ENCODE peak calls at places on chromosomes 3 and 15, in four cellular contexts. Q is HCT116, W is SK-N-SH, M is HepG2. A is an unnamed sample.

GRCh38 chr3:180277036-180277435 is 240.3 kb upstream of the PEX5L start:
- DNase-seq in Q (no peak), W (no peak), M (peak; percentile 4), A (no peak)

GRCh38 chr3:123785602-123786001 is 98.5 kb downstream of the MYLK start:
- DNase-seq in Q (no peak), W (no peak), M (no peak), A (no peak)

GRCh38 chr3:66312039-66312438 is 91.2 kb downstream of the SLC25A26 start:
- DNase-seq in Q (no peak), W (no peak), M (no peak), A (no peak)

GRCh38 chr3:57951106-57951882 is 56.9 kb upstream of the FLNB start:
- DNase-seq in Q (peak; percentile 33), W (peak; percentile 44), M (peak; percentile 62), A (no peak)

GRCh38 chr15:67240235-67241131 is 14.0 kb downstream of the AAGAB start:
- DNase-seq in Q (peak; percentile 21), W (peak; percentile 57), M (peak; percentile 13), A (no peak)

GRCh38 chr3:20622304-20622703 is 436.3 kb upstream of the SGO1 start:
- DNase-seq in Q (no peak), W (no peak), M (no peak), A (no peak)

GRCh38 chr15:34783471-34783870 is 11.9 kb downstream of the ACTC1 start:
- DNase-seq in Q (no peak), W (no peak), M (no peak), A (no peak)

GRCh38 chr3:122458992-122459391 is 43.1 kb upstream of the WDR5B start:
- DNase-seq in Q (peak; percentile 23), W (no peak), M (no peak), A (peak; percentile 56)

GRCh38 chr3:183038221-183038620 is 57.9 kb upstream of the DCUN1D1 start:
- DNase-seq in Q (no peak), W (no peak), M (no peak), A (no peak)

GRCh38 chr3:177358085-177358967 is 161.0 kb upstream of the TBL1XR1 start:
- DNase-seq in Q (peak; percentile 89), W (peak; percentile 54), M (peak; percentile 97), A (no peak)

GRCh38 chr3:126711361-126711760 is 7.3 kb downstream of the CHCHD6 start:
- DNase-seq in Q (no peak), W (no peak), M (no peak), A (no peak)

GRCh38 chr3:19363071-19363470 is 214.8 kb downstream of the KCNH8 start:
- DNase-seq in Q (no peak), W (no peak), M (no peak), A (no peak)

GRCh38 chr3:14124223-14124614 is 451 bp downstream of the CHCHD4 start:
- DNase-seq in Q (no peak), W (peak; percentile 77), M (peak; percentile 60), A (no peak)

GRCh38 chr3:196207159-196207832 is 3.9 kb downstream of the ZDHHC19 start:
- DNase-seq in Q (no peak), W (peak; percentile 98), M (no peak), A (no peak)

GRCh38 chr3:159884661-159885402 is 103.8 kb upstream of the IL12A start:
- DNase-seq in Q (no peak), W (peak; percentile 52), M (peak; percentile 9), A (peak; percentile 30)

GRCh38 chr15:78921940-78922339 is 22.9 kb downstream of the CTSH start:
- DNase-seq in Q (no peak), W (no peak), M (no peak), A (no peak)

GRCh38 chr3:45026957-45027356 is 854 bp downstream of the CLEC3B start:
- DNase-seq in Q (no peak), W (no peak), M (peak; percentile 4), A (no peak)

GRCh38 chr15:43518073-43518761 is 809 bp downstream of the MAP1A start:
- DNase-seq in Q (no peak), W (peak; percentile 70), M (no peak), A (no peak)

GRCh38 chr3:15797600-15798303 is at the start of gene ANKRD28:
- DNase-seq in Q (peak; percentile 86), W (peak; percentile 13), M (peak; percentile 58), A (no peak)

GRCh38 chr3:169112153-169112892 is 551.2 kb downstream of the MECOM start:
- DNase-seq in Q (peak; percentile 6), W (no peak), M (peak; percentile 50), A (no peak)

GRCh38 chr3:49747792-49748480 is 24.2 kb upstream of the GMPPB start:
- DNase-seq in Q (no peak), W (no peak), M (peak; percentile 57), A (no peak)

GRCh38 chr3:25453521-25454410 is 25.7 kb downstream of the RARB start:
- DNase-seq in Q (no peak), W (peak; percentile 29), M (no peak), A (peak; percentile 84)

GRCh38 chr15:92449476-92449875 is 55.8 kb downstream of the ST8SIA2 start:
- DNase-seq in Q (no peak), W (no peak), M (no peak), A (no peak)

GRCh38 chr3:56321892-56322291 is 146.4 kb downstream of the ERC2 start:
- DNase-seq in Q (no peak), W (no peak), M (no peak), A (no peak)

GRCh38 chr15:97234841-97235240 is 725.7 kb upstream of the ARRDC4 start:
- DNase-seq in Q (no peak), W (no peak), M (no peak), A (no peak)

DNA sequence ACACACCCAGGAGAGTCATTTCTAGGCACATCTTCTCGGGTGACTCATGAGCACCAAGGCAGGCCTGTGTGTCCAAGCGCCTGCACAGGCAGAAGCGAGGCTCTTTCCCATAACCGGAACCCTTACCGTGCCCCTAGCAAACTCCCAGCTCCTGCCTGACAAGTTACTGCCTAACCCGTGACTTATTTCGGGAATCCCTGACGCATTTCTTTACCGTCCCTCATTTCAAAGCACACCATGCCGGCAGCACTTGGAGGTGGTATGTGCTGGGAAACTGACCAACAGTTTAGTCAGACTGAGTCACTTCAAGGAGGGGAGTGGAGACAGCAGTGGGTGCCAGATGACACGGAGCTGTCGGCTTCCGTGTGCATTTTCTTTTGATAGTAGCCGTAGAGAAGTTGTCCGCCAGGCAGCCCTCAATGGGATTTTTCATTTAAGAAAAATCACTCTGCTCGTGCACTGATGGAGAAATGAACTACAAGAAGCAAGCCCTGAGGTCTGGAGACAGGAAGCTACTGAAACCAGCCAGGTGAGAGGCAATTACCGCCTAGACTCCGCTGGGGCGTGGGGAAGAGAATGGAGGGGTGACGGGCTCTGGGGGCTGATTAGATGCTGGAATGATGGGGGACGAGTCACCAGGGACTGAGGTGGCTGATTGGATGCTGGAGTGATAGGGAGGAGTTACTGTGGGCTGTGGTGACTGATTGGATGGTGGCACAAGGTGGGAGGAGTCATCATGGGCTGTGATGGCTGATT is 17.2 kb upstream of the HRH1 start:
- DNase-seq in Q (peak; percentile 100), W (peak; percentile 88), M (peak; percentile 40), A (no peak)
- H3K4me3 ChIP-seq in Q (peak overlapping the region; percentile 55), W (peak overlapping the region; percentile 52), M (no peak overlapping the region), A (no peak overlapping the region)

DNA sequence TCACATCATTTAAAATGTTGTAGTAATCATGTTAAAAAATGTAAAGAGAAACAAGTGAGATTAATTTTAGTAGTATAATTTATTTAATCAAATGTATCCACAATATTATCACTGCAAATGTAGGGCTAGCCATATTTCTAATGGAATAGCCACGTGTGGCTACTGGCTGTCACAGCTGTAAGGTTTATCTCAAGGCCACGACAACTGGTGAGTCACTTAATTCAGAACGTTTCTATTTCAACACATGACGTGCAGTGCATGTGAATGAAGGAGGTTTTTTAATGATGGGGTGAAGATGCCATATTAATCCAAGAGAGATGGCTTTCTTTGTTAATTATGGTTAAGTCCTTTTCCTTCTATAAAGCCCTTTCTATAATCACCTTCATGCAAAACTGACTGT is 212.0 kb downstream of the FEZF2 start:
- DNase-seq in Q (no peak), W (no peak), M (no peak), A (no peak)
- H3K9ac ChIP-seq in Q (no peak overlapping the region), W (no peak overlapping the region), M (no peak overlapping the region), A (no peak overlapping the region)

GRCh38 chr15:33091983-33092688 is 102.4 kb downstream of the FMN1 start:
- DNase-seq in Q (no peak), W (no peak), M (no peak), A (no peak)

GRCh38 chr15:33089878-33090757 is 104.4 kb downstream of the FMN1 start:
- DNase-seq in Q (no peak), W (no peak), M (no peak), A (no peak)

GRCh38 chr15:33094336-33094735 is 100.2 kb downstream of the FMN1 start:
- DNase-seq in Q (no peak), W (no peak), M (no peak), A (no peak)

GRCh38 chr15:33096134-33096533 is 98.4 kb downstream of the FMN1 start:
- DNase-seq in Q (no peak), W (no peak), M (no peak), A (no peak)

DNA sequence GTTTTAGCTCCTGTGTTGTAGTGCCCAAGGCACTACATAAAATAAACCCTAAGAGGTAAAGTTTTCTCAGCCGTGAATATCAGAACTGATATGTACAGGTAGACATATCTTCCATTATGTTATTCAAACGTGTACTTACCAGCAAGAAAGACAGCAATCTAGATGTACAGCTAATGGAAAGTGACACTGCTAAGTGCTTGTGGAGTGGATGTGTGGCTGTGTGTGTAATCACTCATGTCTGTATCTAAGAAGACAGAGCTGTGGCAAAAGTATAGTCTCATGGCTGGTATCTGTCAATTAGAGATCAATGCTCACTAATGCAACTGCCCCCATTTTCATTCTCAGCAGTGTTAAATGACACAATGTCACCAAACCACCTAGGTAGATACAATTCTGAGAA is 101.3 kb downstream of the FMN1 start:
- DNase-seq in Q (no peak), W (no peak), M (no peak), A (no peak)
- TF ChIP-seq POLR2AphosphoS5 in Q (no peak), W (no peak), M (no peak), A (no peak)

GRCh38 chr15:26936502-26936901 is 34.5 kb upstream of the GABRG3 start:
- DNase-seq in Q (no peak), W (no peak), M (no peak), A (no peak)

GRCh38 chr15:26939398-26939797 is 31.6 kb upstream of the GABRG3 start:
- DNase-seq in Q (no peak), W (peak; percentile 47), M (no peak), A (no peak)

GRCh38 chr15:26935322-26935721 is 35.7 kb upstream of the GABRG3 start:
- DNase-seq in Q (no peak), W (no peak), M (no peak), A (no peak)

DNA sequence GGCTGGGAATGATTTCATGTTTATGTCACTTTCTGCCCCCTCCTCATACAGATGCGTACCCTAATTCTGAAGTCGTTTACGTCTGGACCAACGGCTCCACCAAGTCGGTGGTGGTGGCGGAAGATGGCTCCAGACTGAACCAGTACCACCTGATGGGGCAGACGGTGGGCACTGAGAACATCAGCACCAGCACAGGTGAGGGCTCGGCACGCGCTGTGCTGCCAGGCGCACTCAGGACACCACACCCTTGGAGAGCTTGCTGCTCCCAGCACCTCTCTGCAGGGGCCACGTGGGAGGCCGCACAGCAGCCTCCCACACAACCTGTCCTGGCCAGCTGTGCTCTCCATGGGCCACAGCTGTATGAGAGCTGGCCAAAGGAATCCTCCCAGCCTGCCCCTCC is 33.8 kb upstream of the GABRG3 start:
- DNase-seq in Q (no peak), W (no peak), M (no peak), A (no peak)
- H3K4me3 ChIP-seq in Q (no peak overlapping the region), W (no peak overlapping the region), M (no peak overlapping the region), A (no peak overlapping the region)